ENCODE peak calls at places on chromosomes 16 and 17, in seven cellular contexts. P is H9, I is IMR-90, X is trophoblast cell, V is H1, L is mesenchymal stem cell, U is neuronal stem cell. G is an unnamed sample.

GRCh38 chr16:65510850-65511249 is 389.0 kb upstream of the CDH11 start:
- DNase-seq in P (no peak), I (peak), X (no peak), V (no peak), L (peak), U (no peak), G (peak)

GRCh38 chr16:54375056-54375455 is 88.5 kb upstream of the IRX3 start:
- DNase-seq in P (no peak), I (no peak), X (no peak), V (no peak), L (no peak), U (peak), G (no peak)

GRCh38 chr17:58088624-58089023 is 5.4 kb downstream of the DYNLL2 start:
- DNase-seq in P (no peak), I (no peak), X (no peak), V (no peak), L (no peak), U (no peak), G (peak)

GRCh38 chr16:20385844-20386832 is 18.4 kb downstream of the PDILT start:
- DNase-seq in P (peak), I (peak), X (peak), V (peak), L (peak), U (peak), G (peak)

GRCh38 chr16:86718118-86718517 is 139.8 kb downstream of the FOXL1 start:
- DNase-seq in P (peak), I (peak), X (no peak), V (no peak), L (no peak), U (no peak), G (peak)

GRCh38 chr17:36722121-36722902 is 120.9 kb downstream of the MRM1 start:
- DNase-seq in P (peak), I (peak), X (no peak), V (no peak), L (peak), U (peak), G (peak)

GRCh38 chr16:85754403-85754802 is 3.5 kb upstream of the C16orf74 start:
- DNase-seq in P (no peak), I (no peak), X (no peak), V (no peak), L (no peak), U (no peak), G (no peak)

GRCh38 chr17:55432358-55433028 is 10.9 kb upstream of the MMD start:
- DNase-seq in P (no peak), I (no peak), X (peak), V (no peak), L (peak), U (no peak), G (no peak)

GRCh38 chr17:59848778-59849177 is 44.0 kb downstream of the TUBD1 start:
- DNase-seq in P (no peak), I (peak), X (no peak), V (no peak), L (peak), U (no peak), G (no peak)

GRCh38 chr16:12646490-12647274 is 157.0 kb downstream of the CPPED1 start:
- DNase-seq in P (no peak), I (no peak), X (no peak), V (no peak), L (peak), U (no peak), G (peak)

GRCh38 chr16:51888534-51888933 is 658.4 kb downstream of the TOX3 start:
- DNase-seq in P (no peak), I (peak), X (no peak), V (no peak), L (peak), U (no peak), G (no peak)

GRCh38 chr16:74466872-74467271 is 45.6 kb upstream of the CLEC18B start:
- DNase-seq in P (no peak), I (no peak), X (no peak), V (no peak), L (no peak), U (no peak), G (no peak)

GRCh38 chr16:61382435-61382834 is 653.8 kb downstream of the CDH8 start:
- DNase-seq in P (no peak), I (no peak), X (no peak), V (no peak), L (no peak), U (peak), G (no peak)

GRCh38 chr16:84115919-84116719 is 623 bp downstream of the MBTPS1 start:
- DNase-seq in P (no peak), I (peak), X (peak), V (no peak), L (peak), U (no peak), G (peak)

GRCh38 chr17:71188811-71189492 is 931.9 kb upstream of the SOX9 start:
- DNase-seq in P (no peak), I (peak), X (no peak), V (no peak), L (peak), U (no peak), G (no peak)

GRCh38 chr17:66711936-66712335 is 123.0 kb upstream of the CACNG5 start:
- DNase-seq in P (peak), I (no peak), X (no peak), V (peak), L (no peak), U (no peak), G (peak)

GRCh38 chr17:73096866-73097265 is 4.4 kb upstream of the SLC39A11 start:
- DNase-seq in P (no peak), I (no peak), X (no peak), V (no peak), L (no peak), U (no peak), G (no peak)

GRCh38 chr17:35448214-35448898 is at the start of gene SLFN13:
- DNase-seq in P (peak), I (peak), X (peak), V (peak), L (peak), U (peak), G (peak)

GRCh38 chr17:49963626-49964538 is 5.1 kb upstream of the DLX4 start:
- DNase-seq in P (peak), I (no peak), X (peak), V (no peak), L (peak), U (no peak), G (peak)

GRCh38 chr17:17484451-17484899 is 7.7 kb downstream of the MED9 start:
- DNase-seq in P (no peak), I (peak), X (no peak), V (no peak), L (peak), U (no peak), G (no peak)

GRCh38 chr17:78840780-78841611 is at the start of gene USP36:
- DNase-seq in P (peak), I (peak), X (peak), V (peak), L (peak), U (peak), G (peak)

GRCh38 chr17:64531955-64532371 is 25.2 kb downstream of the CEP95 start:
- DNase-seq in P (no peak), I (peak), X (no peak), V (no peak), L (peak), U (no peak), G (no peak)

GRCh38 chr17:5439446-5439764 is 450 bp upstream of the C1QBP start:
- DNase-seq in P (no peak), I (no peak), X (no peak), V (no peak), L (no peak), U (no peak), G (no peak)

GRCh38 chr16:58451945-58452401 is 48.0 kb upstream of the NDRG4 start:
- DNase-seq in P (no peak), I (no peak), X (no peak), V (no peak), L (peak), U (no peak), G (no peak)

GRCh38 chr17:28941251-28941650 is 10.1 kb downstream of the PHF12 start:
- DNase-seq in P (no peak), I (no peak), X (no peak), V (no peak), L (no peak), U (no peak), G (no peak)

GRCh38 chr17:58340623-58340876 is 11.5 kb downstream of the SUPT4H1 start:
- DNase-seq in P (no peak), I (no peak), X (no peak), V (no peak), L (no peak), U (no peak), G (no peak)

GRCh38 chr17:17058304-17058703 is 16.0 kb downstream of the MPRIP start:
- DNase-seq in P (peak), I (no peak), X (no peak), V (no peak), L (no peak), U (no peak), G (no peak)

GRCh38 chr17:3551189-3551588 is 6.4 kb downstream of the TRPV3 start:
- DNase-seq in P (peak), I (no peak), X (no peak), V (no peak), L (no peak), U (no peak), G (no peak)

GRCh38 chr16:24977673-24978065 is 37.5 kb downstream of the ARHGAP17 start:
- DNase-seq in P (no peak), I (peak), X (no peak), V (no peak), L (peak), U (no peak), G (peak)

GRCh38 chr16:85274924-85275323 is 162.7 kb upstream of the CIBAR2 start:
- DNase-seq in P (no peak), I (no peak), X (no peak), V (no peak), L (no peak), U (no peak), G (no peak)

DNA sequence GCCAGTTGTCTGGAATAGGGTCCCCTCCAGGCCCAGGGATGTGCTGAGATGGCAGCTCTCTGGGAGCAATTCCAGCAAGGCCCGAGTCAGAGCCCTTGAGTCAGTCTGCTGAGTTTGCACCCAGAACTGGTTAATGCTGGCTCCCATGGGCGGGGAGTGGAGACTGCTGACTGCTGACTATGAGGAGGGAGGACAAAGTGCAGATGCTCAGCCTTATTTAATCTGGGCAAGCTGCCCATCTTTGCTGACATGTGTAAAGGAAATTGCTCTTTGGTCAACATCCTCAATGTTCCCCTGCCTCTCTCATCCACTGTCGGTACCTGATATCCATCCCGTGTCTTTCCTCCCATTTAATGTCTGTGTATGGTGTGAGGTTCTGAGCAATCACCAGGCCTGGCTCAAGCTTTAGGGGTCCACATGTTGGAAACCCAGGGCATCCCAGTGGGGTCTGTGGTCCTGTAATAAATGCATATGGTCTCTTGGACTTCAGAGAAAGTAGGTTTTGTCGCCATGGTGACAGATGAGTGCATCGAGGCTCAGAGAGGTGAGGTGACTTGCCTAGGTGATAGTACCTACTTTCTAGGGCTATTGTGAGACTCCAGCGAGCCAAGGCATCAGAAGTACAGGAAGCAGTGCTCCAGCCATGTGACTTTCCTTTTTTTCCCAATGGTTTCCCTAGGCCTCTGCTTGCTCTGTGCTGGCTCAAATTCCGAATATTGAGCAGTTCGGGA is 20.0 kb upstream of the RNF135 start:
- DNase-seq in P (no peak), I (peak), X (no peak), V (no peak), L (peak), U (no peak), G (no peak)
- H3K4ac ChIP-seq in P (no peak), I (no peak), X (no peak), V (no peak), L (no peak), U (no peak), G (no peak)

GRCh38 chr16:16185095-16185494 is 38.2 kb downstream of the ABCC6 start:
- DNase-seq in P (no peak), I (no peak), X (no peak), V (no peak), L (no peak), U (no peak), G (no peak)

GRCh38 chr16:16183562-16183961 is 39.7 kb downstream of the ABCC6 start:
- DNase-seq in P (peak), I (no peak), X (no peak), V (peak), L (no peak), U (no peak), G (peak)

GRCh38 chr16:16184594-16184993 is 38.7 kb downstream of the ABCC6 start:
- DNase-seq in P (no peak), I (no peak), X (no peak), V (no peak), L (no peak), U (no peak), G (no peak)

GRCh38 chr16:16186820-16187219 is 36.5 kb downstream of the ABCC6 start:
- DNase-seq in P (no peak), I (no peak), X (no peak), V (no peak), L (no peak), U (no peak), G (no peak)

GRCh38 chr16:16182918-16183317 is 40.4 kb downstream of the ABCC6 start:
- DNase-seq in P (no peak), I (no peak), X (no peak), V (no peak), L (no peak), U (no peak), G (no peak)
- H3K18ac ChIP-seq in P (no peak), I (no peak), X (no peak), V (peak), L (no peak), U (no peak), G (no peak)

GRCh38 chr16:71421911-71422310 is 19.9 kb downstream of the TLE7 start:
- DNase-seq in P (peak), I (no peak), X (no peak), V (no peak), L (no peak), U (no peak), G (peak)
- H3K4ac ChIP-seq in P (no peak), I (no peak), X (no peak), V (no peak), L (no peak), U (no peak), G (no peak)

GRCh38 chr16:88128556-88128955 is 177.3 kb downstream of the BANP start:
- DNase-seq in P (no peak), I (no peak), X (no peak), V (no peak), L (no peak), U (no peak), G (no peak)
- H3K18ac ChIP-seq in P (no peak), I (no peak), X (no peak), V (no peak), L (no peak), U (peak), G (no peak)

GRCh38 chr16:55559233-55559632 is 7.3 kb upstream of the CAPNS2 start:
- DNase-seq in P (no peak), I (peak), X (no peak), V (no peak), L (peak), U (no peak), G (no peak)

GRCh38 chr16:55557186-55557585 is 9.3 kb upstream of the CAPNS2 start:
- DNase-seq in P (no peak), I (no peak), X (no peak), V (no peak), L (no peak), U (no peak), G (no peak)

GRCh38 chr16:55562936-55563335 is 3.5 kb upstream of the CAPNS2 start:
- DNase-seq in P (no peak), I (peak), X (no peak), V (no peak), L (no peak), U (no peak), G (no peak)

GRCh38 chr16:55561319-55561848 is 5.1 kb upstream of the CAPNS2 start:
- DNase-seq in P (no peak), I (no peak), X (no peak), V (no peak), L (no peak), U (no peak), G (no peak)

GRCh38 chr16:55559933-55560516 is 6.5 kb upstream of the CAPNS2 start:
- DNase-seq in P (no peak), I (no peak), X (no peak), V (no peak), L (no peak), U (no peak), G (no peak)
- H3K4ac ChIP-seq in P (no peak), I (no peak), X (no peak), V (no peak), L (no peak), U (no peak), G (no peak)

DNA sequence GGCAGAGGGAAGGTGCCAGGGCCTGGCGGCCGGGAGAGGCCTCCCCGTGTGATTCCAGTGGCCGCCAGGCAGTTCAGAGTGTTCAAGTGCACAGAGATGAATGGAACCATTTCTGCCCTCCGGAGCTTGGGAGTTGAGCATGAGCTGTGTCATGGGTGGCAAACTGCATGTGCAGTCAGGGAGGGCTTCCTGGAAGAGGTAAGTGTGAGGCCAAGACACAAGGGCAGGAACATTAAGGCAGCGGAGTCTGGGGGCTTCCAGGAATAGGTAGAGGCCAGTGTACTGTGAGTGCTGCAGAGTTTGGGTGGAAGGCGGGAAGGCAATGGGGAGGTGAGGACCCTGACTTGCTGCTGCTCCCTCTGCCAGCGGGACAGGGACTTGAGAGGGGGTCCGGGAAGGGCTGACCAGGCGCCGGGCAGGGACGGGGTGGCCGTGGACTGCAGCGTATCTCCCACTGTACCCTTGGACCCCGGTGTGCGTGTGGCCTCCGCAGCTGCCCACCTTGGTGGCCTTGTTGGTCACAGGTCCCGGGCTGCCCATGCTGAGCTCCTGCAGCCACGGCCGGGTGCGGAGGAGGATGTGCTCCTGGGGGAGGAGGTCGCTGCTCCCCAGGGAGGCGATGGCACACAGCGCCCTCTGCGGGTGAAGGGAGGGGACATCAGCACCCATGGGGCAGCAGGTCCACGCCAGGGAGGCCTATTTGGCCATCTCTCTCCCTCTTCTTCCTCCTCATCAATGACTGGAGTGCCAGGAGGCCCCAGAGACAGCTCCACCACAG is 7.5 kb upstream of the CEP131 start:
- DNase-seq in P (no peak), I (no peak), X (no peak), V (no peak), L (no peak), U (no peak), G (peak)
- H3K18ac ChIP-seq in P (no peak), I (no peak), X (no peak), V (no peak), L (no peak), U (no peak), G (no peak)